ENCODE peak calls at places on chromosome 7, in five cellular contexts. One of them, this sample, is unnamed.
A peak's percentile ranks its signal among the peaks of the same experiment; 100 is the strongest.

GRCh38 chr7:44063547-44063893 is 1.8 kb downstream of the PGAM2 start:
- DNase-seq in fibroblast of lung: no peak
- DNase-seq in fibroblast of pulmonary artery: no peak
- DNase-seq in CD8-positive, alpha-beta T cell: no peak
- DNase-seq in kidney epithelial cell: no peak
- DNase-seq in this sample: no peak

GRCh38 chr7:103795112-103795511 is 194.3 kb downstream of the RELN start:
- DNase-seq in kidney epithelial cell: no peak
- DNase-seq in CD8-positive, alpha-beta T cell: no peak
- DNase-seq in fibroblast of pulmonary artery: no peak
- DNase-seq in fibroblast of lung: no peak
- DNase-seq in this sample: no peak

GRCh38 chr7:78134256-78134655 is 335.7 kb downstream of the PHTF2 start:
- DNase-seq in fibroblast of lung: peak; percentile 76
- DNase-seq in kidney epithelial cell: no peak
- DNase-seq in fibroblast of pulmonary artery: peak; percentile 60
- DNase-seq in CD8-positive, alpha-beta T cell: no peak
- DNase-seq in this sample: no peak

GRCh38 chr7:44151679-44152355 is 10.7 kb upstream of the MYL7 start:
- DNase-seq in CD8-positive, alpha-beta T cell: no peak
- DNase-seq in fibroblast of pulmonary artery: no peak
- DNase-seq in fibroblast of lung: no peak
- DNase-seq in kidney epithelial cell: no peak
- DNase-seq in this sample: no peak

GRCh38 chr7:140330595-140330994 is 67.7 kb downstream of the SLC37A3 start:
- DNase-seq in fibroblast of pulmonary artery: no peak
- DNase-seq in kidney epithelial cell: no peak
- DNase-seq in CD8-positive, alpha-beta T cell: no peak
- DNase-seq in fibroblast of lung: no peak
- DNase-seq in this sample: no peak

GRCh38 chr7:32958046-32959025 is 1.1 kb downstream of the FKBP9 start:
- DNase-seq in kidney epithelial cell: no peak
- DNase-seq in CD8-positive, alpha-beta T cell: no peak
- DNase-seq in fibroblast of pulmonary artery: peak; percentile 82
- DNase-seq in fibroblast of lung: peak; percentile 58
- DNase-seq in this sample: no peak

GRCh38 chr7:2494191-2495130 is 18.3 kb upstream of the GRIFIN start:
- DNase-seq in kidney epithelial cell: no peak
- DNase-seq in CD8-positive, alpha-beta T cell: no peak
- DNase-seq in fibroblast of lung: no peak
- DNase-seq in fibroblast of pulmonary artery: no peak
- DNase-seq in this sample: no peak

GRCh38 chr7:32221056-32221455 is 150.8 kb upstream of the PDE1C start:
- DNase-seq in fibroblast of pulmonary artery: no peak
- DNase-seq in CD8-positive, alpha-beta T cell: no peak
- DNase-seq in kidney epithelial cell: no peak
- DNase-seq in fibroblast of lung: no peak
- DNase-seq in this sample: no peak

GRCh38 chr7:157907091-157907490 is 570.3 kb downstream of the DNAJB6 start:
- DNase-seq in fibroblast of lung: no peak
- DNase-seq in CD8-positive, alpha-beta T cell: no peak
- DNase-seq in fibroblast of pulmonary artery: no peak
- DNase-seq in kidney epithelial cell: no peak
- DNase-seq in this sample: no peak

GRCh38 chr7:32393861-32394260 is 96.3 kb downstream of the LSM5 start:
- DNase-seq in CD8-positive, alpha-beta T cell: no peak
- DNase-seq in fibroblast of lung: no peak
- DNase-seq in fibroblast of pulmonary artery: no peak
- DNase-seq in kidney epithelial cell: no peak
- DNase-seq in this sample: no peak

GRCh38 chr7:98834949-98835348 is 34.9 kb downstream of the TMEM130 start:
- DNase-seq in kidney epithelial cell: no peak
- DNase-seq in fibroblast of lung: no peak
- DNase-seq in CD8-positive, alpha-beta T cell: no peak
- DNase-seq in fibroblast of pulmonary artery: no peak
- DNase-seq in this sample: no peak

GRCh38 chr7:867406-868188 is 8.8 kb upstream of the GET4 start:
- DNase-seq in kidney epithelial cell: peak; percentile 37
- DNase-seq in CD8-positive, alpha-beta T cell: no peak
- DNase-seq in fibroblast of lung: peak; percentile 90
- DNase-seq in fibroblast of pulmonary artery: peak; percentile 38
- DNase-seq in this sample: peak; percentile 60
- H3K4me3 ChIP-seq in kidney epithelial cell: no peak overlapping the region
- H3K4me3 ChIP-seq in CD8-positive, alpha-beta T cell: no peak overlapping the region
- H3K4me3 ChIP-seq in fibroblast of lung: no peak overlapping the region
- H3K4me3 ChIP-seq in fibroblast of pulmonary artery: no peak overlapping the region
- H3K4me3 ChIP-seq in this sample: no peak overlapping the region

GRCh38 chr7:123054357-123055133 is 59.0 kb upstream of the TAS2R16 start:
- DNase-seq in CD8-positive, alpha-beta T cell: no peak
- DNase-seq in kidney epithelial cell: no peak
- DNase-seq in fibroblast of pulmonary artery: no peak
- DNase-seq in fibroblast of lung: no peak
- DNase-seq in this sample: no peak
- TF ChIP-seq CTCF in CD8-positive, alpha-beta T cell: no peak
- TF ChIP-seq CTCF in kidney epithelial cell: no peak
- TF ChIP-seq CTCF in fibroblast of pulmonary artery: no peak
- TF ChIP-seq CTCF in fibroblast of lung: no peak
- TF ChIP-seq CTCF in this sample: peak; percentile 44

GRCh38 chr7:116861717-116862116 is 670 bp upstream of the CAPZA2 start:
- DNase-seq in kidney epithelial cell: no peak
- DNase-seq in CD8-positive, alpha-beta T cell: no peak
- DNase-seq in fibroblast of pulmonary artery: no peak
- DNase-seq in fibroblast of lung: no peak
- DNase-seq in this sample: no peak
- H3K4me3 ChIP-seq in kidney epithelial cell: no peak overlapping the region
- H3K4me3 ChIP-seq in CD8-positive, alpha-beta T cell: no peak overlapping the region
- H3K4me3 ChIP-seq in fibroblast of pulmonary artery: no peak overlapping the region
- H3K4me3 ChIP-seq in fibroblast of lung: no peak overlapping the region
- H3K4me3 ChIP-seq in this sample: no peak overlapping the region

DNA sequence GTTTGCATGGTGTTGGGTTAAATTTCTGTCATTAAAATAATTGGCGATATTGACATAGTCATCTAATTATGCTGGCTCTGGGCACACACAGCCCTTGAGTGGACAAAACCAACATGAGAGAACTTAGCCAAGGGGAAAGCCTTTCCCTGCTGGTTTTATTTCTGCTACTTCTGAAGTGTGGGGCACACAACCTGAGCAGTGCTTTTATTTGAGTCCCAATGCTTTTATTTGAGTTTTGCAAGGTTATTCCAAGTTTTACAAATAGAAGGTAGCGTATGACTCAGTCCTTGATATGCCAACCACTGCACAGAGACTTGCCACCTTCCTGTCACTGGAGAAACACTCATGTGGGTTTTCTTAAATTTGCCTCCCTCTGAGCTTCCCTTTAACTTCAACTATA is 145.7 kb downstream of the EGFR start:
- DNase-seq in kidney epithelial cell: no peak
- DNase-seq in fibroblast of pulmonary artery: no peak
- DNase-seq in CD8-positive, alpha-beta T cell: no peak
- DNase-seq in fibroblast of lung: no peak
- DNase-seq in this sample: no peak
- TF ChIP-seq CTCF in kidney epithelial cell: no peak
- TF ChIP-seq CTCF in fibroblast of pulmonary artery: no peak
- TF ChIP-seq CTCF in CD8-positive, alpha-beta T cell: no peak
- TF ChIP-seq CTCF in fibroblast of lung: no peak
- TF ChIP-seq CTCF in this sample: no peak

DNA sequence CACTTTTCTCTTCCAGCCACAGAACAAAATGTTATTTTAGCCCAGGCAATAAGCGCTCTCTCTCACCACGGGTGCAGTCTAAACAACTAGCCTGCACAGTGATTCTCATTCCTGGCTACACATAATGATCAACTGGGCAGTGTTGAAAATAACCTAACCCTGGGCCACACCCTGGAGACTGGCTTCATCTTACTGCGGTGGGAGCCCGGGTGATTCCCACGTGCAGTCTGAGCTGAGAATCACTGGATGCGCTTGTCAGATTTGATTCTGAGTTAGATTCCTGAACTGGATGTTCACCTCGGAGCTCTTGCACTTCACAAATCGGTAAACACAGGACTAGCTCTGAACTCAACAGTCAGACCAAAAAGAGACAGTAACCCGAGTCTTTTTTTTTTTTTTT is 14.9 kb downstream of the ZC3HAV1 start:
- DNase-seq in kidney epithelial cell: no peak
- DNase-seq in fibroblast of lung: peak; percentile 36
- DNase-seq in CD8-positive, alpha-beta T cell: no peak
- DNase-seq in fibroblast of pulmonary artery: no peak
- DNase-seq in this sample: no peak
- H3K4me3 ChIP-seq in kidney epithelial cell: no peak overlapping the region
- H3K4me3 ChIP-seq in fibroblast of lung: no peak overlapping the region
- H3K4me3 ChIP-seq in CD8-positive, alpha-beta T cell: peak overlapping the region; percentile 53
- H3K4me3 ChIP-seq in fibroblast of pulmonary artery: no peak overlapping the region
- H3K4me3 ChIP-seq in this sample: no peak overlapping the region